ENCODE peak calls at places on chromosomes 3 and 15, in eight cellular contexts. A, U, F, R, K, D, X and V are unnamed samples.

GRCh38 chr15:22866066-22866465 is 27.6 kb downstream of the NIPA2 start:
- DNase-seq in U (no peak), D (no peak), K (peak; percentile 84), A (no peak), R (no peak), F (no peak), X (no peak), V (no peak)

GRCh38 chr3:133927543-133928066 is 31.9 kb upstream of the RAB6B start:
- DNase-seq in A (peak; percentile 66), K (peak; percentile 21), U (peak; percentile 46), X (peak; percentile 69), R (peak; percentile 74), F (peak; percentile 38), D (no peak), V (peak; percentile 71)

GRCh38 chr15:91304794-91305193 is 204.7 kb downstream of the SV2B start:
- DNase-seq in F (no peak), R (no peak), X (no peak), U (no peak), D (no peak), A (no peak), K (no peak), V (no peak)

GRCh38 chr3:134090031-134090430 is 60.3 kb upstream of the SLCO2A1 start:
- DNase-seq in K (peak; percentile 34), F (no peak), U (no peak), R (no peak), X (no peak), D (no peak), A (no peak), V (no peak)

GRCh38 chr3:18556001-18556408 is 130.9 kb upstream of the SATB1 start:
- DNase-seq in A (no peak), R (no peak), X (no peak), K (no peak), F (no peak), D (no peak), U (no peak), V (no peak)

GRCh38 chr3:61858054-61858453 is 296.7 kb downstream of the PTPRG start:
- DNase-seq in X (no peak), D (peak; percentile 7), U (no peak), R (no peak), A (no peak), K (peak; percentile 42), F (no peak), V (no peak)

GRCh38 chr3:134258761-134259347 is 8.2 kb upstream of the RYK start:
- DNase-seq in A (no peak), K (no peak), U (no peak), X (no peak), D (no peak), F (no peak), R (no peak), V (no peak)

GRCh38 chr3:177551431-177551836 is 354.2 kb upstream of the TBL1XR1 start:
- DNase-seq in A (no peak), D (no peak), X (no peak), R (no peak), F (no peak), U (no peak), K (no peak), V (no peak)

GRCh38 chr3:41693799-41694198 is 268.1 kb downstream of the ULK4 start:
- DNase-seq in K (no peak), U (no peak), A (no peak), F (no peak), R (no peak), D (no peak), X (no peak), V (no peak)

GRCh38 chr3:41630017-41630416 is 331.9 kb downstream of the ULK4 start:
- DNase-seq in K (peak; percentile 43), D (no peak), R (no peak), F (no peak), X (no peak), A (no peak), U (no peak), V (no peak)

GRCh38 chr15:41876689-41877088 is 17.2 kb downstream of the SPTBN5 start:
- DNase-seq in K (no peak), A (no peak), X (no peak), R (no peak), U (no peak), F (no peak), D (no peak), V (no peak)

GRCh38 chr3:4981688-4982494 is 2.7 kb downstream of the BHLHE40 start:
- DNase-seq in R (no peak), U (no peak), D (no peak), F (peak; percentile 58), K (peak; percentile 85), A (no peak), X (no peak), V (no peak)

GRCh38 chr3:168531116-168531515 is 435.4 kb upstream of the GOLIM4 start:
- DNase-seq in U (no peak), K (no peak), A (no peak), R (no peak), X (no peak), F (no peak), D (no peak), V (no peak)

GRCh38 chr3:194622621-194623360 is 10.4 kb downstream of the TMEM44 start:
- DNase-seq in F (no peak), A (no peak), K (no peak), X (no peak), D (no peak), R (no peak), U (no peak), V (no peak)

GRCh38 chr3:38742551-38742950 is 73.5 kb downstream of the SCN10A start:
- DNase-seq in R (no peak), U (no peak), X (no peak), F (no peak), K (no peak), A (no peak), D (no peak), V (no peak)

GRCh38 chr3:151816091-151816604 is 2.2 kb downstream of the AADAC start:
- DNase-seq in F (peak; percentile 61), X (no peak), K (peak; percentile 83), R (no peak), U (no peak), A (no peak), D (no peak), V (no peak)

GRCh38 chr15:95448531-95449210 is 881.8 kb upstream of the NR2F2 start:
- DNase-seq in X (no peak), U (no peak), A (no peak), D (no peak), F (no peak), K (peak; percentile 46), R (no peak), V (no peak)

GRCh38 chr3:185207931-185208746 is 45.7 kb downstream of the EHHADH start:
- DNase-seq in X (no peak), D (no peak), K (peak; percentile 91), A (peak; percentile 95), F (no peak), U (no peak), R (no peak), V (no peak)

GRCh38 chr3:185200639-185201038 is 47.8 kb upstream of the C3orf70 start:
- DNase-seq in X (no peak), D (no peak), F (no peak), R (no peak), A (no peak), U (no peak), K (peak; percentile 87), V (no peak)

GRCh38 chr3:185205865-185206264 is 48.0 kb downstream of the EHHADH start:
- DNase-seq in R (no peak), F (no peak), K (no peak), A (peak; percentile 17), D (no peak), X (no peak), U (no peak), V (no peak)

GRCh38 chr3:185208836-185209235 is 45.0 kb downstream of the EHHADH start:
- DNase-seq in F (no peak), A (no peak), D (no peak), R (no peak), X (no peak), K (no peak), U (no peak), V (no peak)

GRCh38 chr3:185204894-185205293 is 49.0 kb downstream of the EHHADH start:
- DNase-seq in F (no peak), R (no peak), K (no peak), U (no peak), D (no peak), X (no peak), A (no peak), V (no peak)
- TF ChIP-seq CTCF in F (no peak), R (no peak), K (no peak), U (no peak), D (no peak), X (no peak), A (no peak), V (no peak)

GRCh38 chr3:31565288-31565687 is 32.6 kb downstream of the STT3B start:
- DNase-seq in F (no peak), U (no peak), K (peak; percentile 53), X (no peak), A (no peak), R (no peak), D (no peak), V (no peak)

GRCh38 chr3:31571325-31571724 is 38.6 kb downstream of the STT3B start:
- DNase-seq in K (no peak), R (no peak), U (no peak), X (no peak), F (no peak), A (no peak), D (no peak), V (no peak)

GRCh38 chr3:31562525-31562924 is 29.8 kb downstream of the STT3B start:
- DNase-seq in K (no peak), R (peak; percentile 14), A (no peak), F (no peak), D (no peak), X (peak; percentile 24), U (no peak), V (no peak)

GRCh38 chr3:31568649-31569048 is 35.9 kb downstream of the STT3B start:
- DNase-seq in X (no peak), R (no peak), F (no peak), A (no peak), K (no peak), D (no peak), U (no peak), V (no peak)

DNA sequence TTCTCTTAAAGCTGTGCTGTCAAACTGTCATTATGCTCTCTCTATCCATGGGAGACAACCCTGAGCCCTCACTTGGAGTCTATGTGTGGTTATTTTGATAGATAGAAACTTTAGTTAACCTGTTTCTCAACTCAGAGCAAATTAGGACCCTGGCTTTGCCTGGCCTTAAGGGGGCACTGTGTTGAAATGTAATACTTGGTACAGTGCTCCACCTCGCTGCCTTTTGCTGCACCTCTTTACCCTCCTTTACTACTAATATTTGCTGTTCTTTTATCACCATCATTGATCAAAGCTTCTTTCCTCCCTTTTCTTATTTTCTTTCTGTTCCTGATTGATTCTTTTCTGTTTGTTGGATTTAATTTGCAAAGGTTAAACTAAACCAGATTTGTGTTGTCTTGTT is 34.3 kb downstream of the STT3B start:
- DNase-seq in A (peak; percentile 18), U (no peak), X (no peak), D (no peak), R (no peak), K (no peak), F (no peak), V (no peak)
- TF ChIP-seq CTCF in A (peak; percentile 28), U (peak; percentile 63), X (peak; percentile 74), D (peak; percentile 30), R (peak; percentile 75), K (peak; percentile 39), F (no peak), V (peak; percentile 71)

GRCh38 chr3:140568131-140568530 is 109.7 kb upstream of the TRIM42 start:
- DNase-seq in F (no peak), U (no peak), X (no peak), A (no peak), K (no peak), R (no peak), D (no peak), V (no peak)
- TF ChIP-seq CTCF in F (no peak), U (no peak), X (no peak), A (no peak), K (no peak), R (no peak), D (no peak), V (no peak)

GRCh38 chr3:160707187-160707789 is 30.3 kb downstream of the ARL14 start:
- DNase-seq in A (peak; percentile 52), R (no peak), X (peak; percentile 13), U (peak; percentile 30), F (no peak), K (peak; percentile 45), D (peak; percentile 37), V (no peak)
- TF ChIP-seq CTCF in A (peak; percentile 41), R (peak; percentile 65), X (peak; percentile 78), U (peak; percentile 49), F (peak; percentile 35), K (peak; percentile 56), D (peak; percentile 74), V (peak; percentile 75)